ENCODE peak calls at places on chromosomes 6 and 20, in six cellular contexts. I is Peyer's patch, L is esophagus squamous epithelium, P is left lung, M is AG09309, N is AG09319. S is an unnamed sample.

GRCh38 chr6:72413884-72414283 is 208.0 kb upstream of the KCNQ5 start:
- DNase-seq in I (no peak), L (no peak), M (no peak), P (no peak), N (no peak), S (no peak)

GRCh38 chr20:20457392-20458126 is 89.7 kb downstream of the INSM1 start:
- DNase-seq in I (no peak), N (no peak), L (no peak), M (no peak), P (no peak), S (no peak)

GRCh38 chr6:63923139-63923739 is 287.6 kb downstream of the PHF3 start:
- DNase-seq in M (no peak), L (no peak), P (no peak), N (no peak), I (no peak), S (no peak)

GRCh38 chr6:106128981-106129761 is 43.0 kb downstream of the PRDM1 start:
- DNase-seq in P (no peak), N (peak), M (peak), L (no peak), I (no peak), S (no peak)

GRCh38 chr6:97189767-97190166 is 93.2 kb downstream of the MMS22L start:
- DNase-seq in N (no peak), I (no peak), L (no peak), M (peak), P (no peak), S (no peak)

GRCh38 chr20:58599966-58600365 is 51.1 kb upstream of the STX16 start:
- DNase-seq in M (no peak), L (no peak), N (no peak), I (no peak), P (no peak), S (no peak)

GRCh38 chr6:166515072-166515810 is 71.2 kb downstream of the RAMACL start:
- DNase-seq in M (peak), L (no peak), P (no peak), I (peak), N (peak), S (no peak)

GRCh38 chr20:17795449-17796095 is 95.8 kb downstream of the BANF2 start:
- DNase-seq in P (no peak), I (no peak), M (no peak), L (no peak), N (no peak), S (no peak)

GRCh38 chr6:3321875-3322274 is 63.1 kb downstream of the PSMG4 start:
- DNase-seq in I (no peak), N (no peak), L (no peak), P (no peak), M (no peak), S (no peak)

GRCh38 chr6:106511274-106512047 is 117.8 kb downstream of the RTN4IP1 start:
- DNase-seq in L (no peak), N (no peak), I (peak), P (peak), M (no peak), S (no peak)

GRCh38 chr6:166614171-166614583 is 12.9 kb downstream of the RPS6KA2 start:
- DNase-seq in L (no peak), P (no peak), N (no peak), I (no peak), M (no peak), S (no peak)

GRCh38 chr20:57869951-57870315 is 160.1 kb upstream of the PMEPA1 start:
- DNase-seq in M (no peak), L (no peak), I (no peak), N (no peak), P (no peak), S (peak)

GRCh38 chr20:53581444-53582311 is 12.0 kb downstream of the ZNF217 start:
- DNase-seq in L (no peak), I (peak), P (no peak), N (no peak), M (no peak), S (peak)

GRCh38 chr6:4788482-4788881 is 12.3 kb downstream of the CDYL start:
- DNase-seq in L (no peak), M (no peak), N (no peak), I (no peak), P (no peak), S (no peak)

GRCh38 chr6:49097116-49097515 is 365.9 kb downstream of the MMUT start:
- DNase-seq in N (no peak), L (no peak), P (no peak), M (no peak), I (no peak), S (no peak)

GRCh38 chr20:51024761-51025160 is 1.9 kb upstream of the KCNG1 start:
- DNase-seq in I (no peak), N (no peak), L (no peak), M (no peak), P (no peak), S (no peak)

GRCh38 chr6:82143041-82143481 is 104.5 kb downstream of the IBTK start:
- DNase-seq in L (no peak), N (peak), P (no peak), I (no peak), M (peak), S (no peak)

GRCh38 chr6:13711384-13711725 is 280 bp downstream of the RANBP9 start:
- DNase-seq in M (no peak), I (peak), P (peak), L (no peak), N (no peak), S (no peak)

GRCh38 chr6:7145269-7146078 is 37.7 kb downstream of the RREB1 start:
- DNase-seq in P (no peak), L (no peak), M (no peak), N (no peak), I (no peak), S (no peak)

GRCh38 chr20:47241345-47241781 is 115.1 kb downstream of the ZMYND8 start:
- DNase-seq in P (no peak), L (no peak), N (peak), I (no peak), M (peak), S (no peak)

GRCh38 chr6:145070791-145071190 is 664.5 kb downstream of the EPM2A start:
- DNase-seq in M (peak), P (no peak), I (no peak), L (no peak), N (no peak), S (no peak)

GRCh38 chr6:108203189-108204119 is 37.6 kb downstream of the NR2E1 start:
- DNase-seq in L (no peak), M (no peak), P (no peak), I (no peak), N (no peak), S (no peak)

GRCh38 chr20:41701596-41702350 is 83.6 kb upstream of the CHD6 start:
- DNase-seq in L (no peak), M (no peak), P (no peak), N (no peak), I (no peak), S (no peak)

GRCh38 chr20:44644384-44645131 is 6.9 kb downstream of the ADA start:
- DNase-seq in I (peak), L (no peak), M (no peak), N (no peak), P (no peak), S (no peak)

GRCh38 chr20:40686434-40686882 is 2.6 kb downstream of the MAFB start:
- DNase-seq in P (no peak), N (no peak), L (no peak), M (no peak), I (no peak), S (no peak)

GRCh38 chr6:1316482-1317220 is 4.8 kb downstream of the FOXQ1 start:
- DNase-seq in I (no peak), P (no peak), L (no peak), M (no peak), N (no peak), S (no peak)

GRCh38 chr6:44704240-44705150 is 317.0 kb downstream of the CDC5L start:
- DNase-seq in N (no peak), M (no peak), I (no peak), P (no peak), L (no peak), S (no peak)

GRCh38 chr6:70673054-70673453 is 5.4 kb downstream of the SMAP1 start:
- DNase-seq in P (no peak), N (no peak), L (no peak), M (no peak), I (no peak), S (no peak)

GRCh38 chr6:98947411-98948292 is at the start of gene FBXL4:
- DNase-seq in P (peak), M (no peak), N (peak), I (peak), L (peak), S (peak)

GRCh38 chr20:24692429-24693190 is 223.2 kb downstream of the SYNDIG1 start:
- DNase-seq in I (peak), L (no peak), P (no peak), N (no peak), M (no peak), S (peak)

GRCh38 chr6:35601331-35602132 is 87.2 kb downstream of the FKBP5 start:
- DNase-seq in L (no peak), M (peak), I (peak), N (peak), P (no peak), S (no peak)

GRCh38 chr6:48426636-48427035 is 315.6 kb upstream of the PTCHD4 start:
- DNase-seq in M (peak), P (no peak), I (no peak), N (peak), L (no peak), S (no peak)

GRCh38 chr6:165895421-165896165 is 232.6 kb upstream of the PDE10A start:
- DNase-seq in L (no peak), I (no peak), P (no peak), M (no peak), N (no peak), S (no peak)

GRCh38 chr6:163085426-163085825 is 329.1 kb upstream of the QKI start:
- DNase-seq in M (no peak), L (no peak), P (no peak), N (no peak), I (no peak), S (no peak)

GRCh38 chr20:37904845-37905244 is 1.9 kb downstream of the VSTM2L start:
- DNase-seq in P (no peak), L (no peak), M (no peak), N (no peak), I (no peak), S (no peak)

GRCh38 chr20:37902504-37903313 is at the start of gene VSTM2L:
- DNase-seq in I (no peak), P (no peak), M (peak), N (peak), L (no peak), S (no peak)

GRCh38 chr20:37904008-37904675 is 1.2 kb downstream of the VSTM2L start:
- DNase-seq in M (no peak), L (no peak), I (no peak), N (no peak), P (no peak), S (no peak)

GRCh38 chr20:37901667-37902503 is 1.0 kb upstream of the VSTM2L start:
- DNase-seq in L (no peak), P (no peak), N (peak), I (peak), M (peak), S (no peak)

GRCh38 chr20:37903317-37904007 is 535 bp downstream of the VSTM2L start:
- DNase-seq in N (no peak), M (no peak), P (peak), L (no peak), I (no peak), S (no peak)
- TF ChIP-seq CTCF in N (peak), M (peak), P (no peak), L (no peak), I (no peak), S (peak)

GRCh38 chr6:17673543-17674254 is 33.0 kb downstream of the NUP153 start:
- DNase-seq in M (no peak), I (no peak), P (no peak), L (no peak), N (no peak), S (no peak)
- TF ChIP-seq CTCF in M (no peak), I (no peak), P (no peak), L (no peak), N (no peak), S (no peak)

DNA sequence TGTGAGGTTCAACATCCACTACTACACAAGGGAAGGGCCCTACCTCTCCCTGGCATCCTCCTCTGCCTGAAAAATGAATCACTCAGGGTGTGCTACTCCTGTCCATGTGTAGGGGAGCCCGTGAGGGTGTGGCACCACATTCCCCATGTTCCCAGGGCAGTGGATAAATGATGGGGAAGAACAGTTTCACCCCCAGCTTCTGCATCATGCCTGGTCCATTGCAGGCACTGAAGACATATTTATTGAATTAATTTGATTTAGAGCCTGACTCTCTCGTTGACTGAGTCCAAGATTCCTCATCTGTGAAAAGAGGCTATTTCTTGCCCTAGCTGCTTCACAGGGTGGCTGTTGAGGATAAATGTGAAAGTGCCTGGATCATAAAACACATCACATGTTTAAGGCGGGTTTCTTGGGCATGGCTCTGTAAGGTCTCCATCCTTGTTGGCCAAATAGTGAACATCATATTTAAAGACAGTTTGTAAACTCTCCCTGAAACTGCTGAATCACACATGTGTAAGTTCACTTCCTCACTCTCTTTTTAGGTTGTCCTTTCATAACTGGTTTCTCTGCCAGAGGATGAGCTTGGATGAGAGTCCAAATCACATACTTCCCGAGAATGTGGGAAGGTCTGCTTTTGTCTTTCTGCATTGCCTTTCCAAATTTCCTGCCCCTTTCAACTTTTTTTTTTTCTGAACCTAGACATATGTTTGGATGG is 79.7 kb upstream of the FYN start:
- DNase-seq in N (no peak), P (no peak), I (no peak), L (no peak), M (no peak), S (no peak)
- TF ChIP-seq CTCF in N (no peak), P (no peak), I (no peak), L (no peak), M (no peak), S (no peak)

DNA sequence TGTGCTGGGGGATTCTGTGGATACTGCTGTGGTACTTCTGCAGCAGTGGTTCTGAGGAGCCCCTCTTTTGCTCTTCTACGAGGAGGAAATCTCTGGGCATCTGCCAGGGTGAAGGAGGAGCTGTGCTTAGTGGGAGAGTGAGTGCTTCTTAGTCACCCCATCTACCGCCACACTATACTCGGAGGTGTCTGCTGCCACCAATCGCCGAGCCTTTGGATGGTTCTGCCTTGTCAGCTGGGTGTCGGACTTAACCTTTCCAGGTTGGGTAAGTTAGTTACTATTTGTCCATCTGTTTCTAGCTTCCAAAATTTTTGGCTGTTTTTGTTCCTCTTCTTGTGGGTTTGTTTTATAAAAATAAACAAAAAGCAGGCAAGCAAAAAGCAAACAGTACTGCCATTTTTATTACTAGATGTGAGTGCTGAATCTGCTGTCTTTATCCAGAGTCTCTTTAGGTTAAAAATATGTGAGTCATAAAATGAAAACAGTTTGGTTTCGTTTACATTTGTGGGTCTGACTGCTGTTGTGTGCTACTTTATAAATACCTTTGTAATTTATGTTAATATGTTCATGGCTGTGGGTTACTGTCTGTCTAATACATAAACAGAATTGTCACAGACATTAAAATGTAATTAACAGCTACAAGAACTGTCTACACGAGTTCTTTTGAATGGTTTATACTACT is 89.1 kb downstream of the ARID1B start:
- DNase-seq in M (no peak), L (no peak), I (no peak), P (no peak), N (no peak), S (no peak)
- TF ChIP-seq CTCF in M (peak), L (no peak), I (no peak), P (no peak), N (no peak), S (no peak)